ENCODE peak calls at places on chromosome 21, in five cellular contexts. E is T1000, U is mucosa of gallbladder, X is IMR-90, A is iris pigment epithelial cell. P is an unnamed sample.

GRCh38 chr21:29077651-29078090 is 4.2 kb upstream of the CCT8 start:
- DNase-seq in X (peak), U (peak), A (peak), E (no peak), P (no peak)

GRCh38 chr21:25199944-25200343 is 407.3 kb downstream of the MRPL39 start:
- DNase-seq in A (no peak), U (no peak), X (no peak), E (no peak), P (no peak)

GRCh38 chr21:46081862-46082637 is 15.9 kb upstream of the COL6A2 start:
- DNase-seq in U (no peak), X (no peak), A (no peak), E (no peak), P (peak)

GRCh38 chr21:34801519-34802132 is 132.8 kb downstream of the CLIC6 start:
- DNase-seq in U (no peak), E (no peak), X (no peak), A (peak), P (no peak)

GRCh38 chr21:38142226-38142625 is 114.6 kb upstream of the KCNJ15 start:
- DNase-seq in A (no peak), E (no peak), X (no peak), U (no peak), P (no peak)

GRCh38 chr21:42160950-42161225 is 58.1 kb upstream of the ABCG1 start:
- DNase-seq in E (no peak), A (no peak), U (no peak), X (no peak), P (no peak)

GRCh38 chr21:45853703-45854342 is 127.7 kb upstream of the COL6A1 start:
- DNase-seq in X (no peak), E (no peak), A (no peak), U (no peak), P (peak)

GRCh38 chr21:16587671-16588379 is 858.0 kb downstream of the USP25 start:
- DNase-seq in E (no peak), U (peak), A (peak), X (peak), P (no peak)

GRCh38 chr21:18245493-18245967 is 897 bp downstream of the CHODL start:
- DNase-seq in A (peak), U (peak), X (no peak), E (no peak), P (no peak)